ENCODE peak calls at places on chromosomes 4 and X, in four cellular contexts. O is SW 1271; Y is stimulated activated CD8-positive, alpha-beta memory T cell treated with anti-CD3 and anti-CD28 coated beads, Interleukin-7, amount 100 ng/mL, for 4 hours; Z is SJCRH30. F is an unnamed sample.

GRCh38 chr4:31021008-31021407 is 300.8 kb downstream of the PCDH7 start:
- DNase-seq in O (no peak), Z (no peak), Y (no peak), F (no peak)

GRCh38 chr4:7651461-7651921 is 216.8 kb upstream of the PSAPL1 start:
- DNase-seq in Y (no peak), O (no peak), Z (peak), F (no peak)

GRCh38 chrX:155313766-155314165 is 20.6 kb downstream of the CLIC2 start:
- DNase-seq in Y (no peak), O (no peak), Z (no peak), F (no peak)

GRCh38 chrX:141468940-141469339 is 115.6 kb downstream of the SPANXA1 start:
- DNase-seq in Z (no peak), Y (no peak), O (peak), F (no peak)

GRCh38 chrX:270848-271367 is 10.3 kb upstream of the PLCXD1 start:
- DNase-seq in O (no peak), Z (no peak), Y (no peak), F (no peak)

GRCh38 chr4:11472535-11472934 is 43.8 kb upstream of the HS3ST1 start:
- DNase-seq in O (no peak), Y (no peak), Z (no peak), F (no peak)

GRCh38 chr4:6758732-6759131 is 23.8 kb upstream of the KIAA0232 start:
- DNase-seq in Y (no peak), Z (no peak), O (no peak), F (no peak)

GRCh38 chrX:133973704-133974103 is 11.7 kb downstream of the GPC3 start:
- DNase-seq in Z (no peak), O (no peak), Y (no peak), F (no peak)

GRCh38 chr4:1711055-1711905 is 839 bp downstream of the SLBP start:
- DNase-seq in Z (peak), O (peak), Y (no peak), F (no peak)

GRCh38 chrX:23692166-23692565 is 24.9 kb downstream of the PRDX4 start:
- DNase-seq in Z (no peak), O (no peak), Y (no peak), F (no peak)

GRCh38 chr4:111213520-111213919 is 590.6 kb upstream of the PITX2 start:
- DNase-seq in Y (no peak), Z (no peak), O (no peak), F (no peak)

GRCh38 chr4:71052034-71052433 is 58.6 kb downstream of the DCK start:
- DNase-seq in Y (no peak), Z (no peak), O (no peak), F (no peak)

GRCh38 chrX:49308604-49309269 is 5.3 kb downstream of the GAGE10 start:
- DNase-seq in Y (no peak), O (no peak), Z (no peak), F (no peak)

GRCh38 chrX:74450803-74451449 is 29.6 kb downstream of the SLC16A2 start:
- DNase-seq in O (peak), Y (no peak), Z (no peak), F (peak)

F was measured in Panc1.